ENCODE peak calls at places on chromosomes 11 and 22, in four cellular contexts. B, D, H and J are unnamed samples.

GRCh38 chr11:105969756-105970155 is 52.3 kb downstream of the MSANTD4 start:
- DNase-seq in B (no peak), D (no peak), H (no peak), J (no peak)

GRCh38 chr11:108319541-108320145 is 96.8 kb downstream of the ATM start:
- DNase-seq in H (no peak), B (no peak), D (no peak), J (no peak)

GRCh38 chr11:101003468-101003867 is 126.1 kb downstream of the PGR start:
- DNase-seq in B (no peak), H (peak; percentile 38), D (peak; percentile 18), J (no peak)

GRCh38 chr11:129021295-129021694 is 78.6 kb upstream of the TP53AIP1 start:
- DNase-seq in B (no peak), H (no peak), D (no peak), J (no peak)

GRCh38 chr11:7436146-7436545 is 49.2 kb upstream of the OLFML1 start:
- DNase-seq in D (no peak), B (no peak), H (no peak), J (no peak)

GRCh38 chr11:98600103-98600502 is 420.6 kb upstream of the CNTN5 start:
- DNase-seq in B (no peak), H (no peak), D (no peak), J (no peak)

GRCh38 chr22:41308054-41308453 is 6.7 kb downstream of the ZC3H7B start:
- DNase-seq in H (peak; percentile 45), D (no peak), B (no peak), J (no peak)

GRCh38 chr11:76236092-76237026 is 30.1 kb upstream of the WNT11 start:
- DNase-seq in H (peak; percentile 86), D (peak; percentile 16), B (peak; percentile 63), J (peak; percentile 50)

GRCh38 chr11:10807629-10808552 is 835 bp downstream of the EIF4G2 start:
- DNase-seq in H (peak; percentile 49), B (peak; percentile 61), D (no peak), J (peak; percentile 31)

GRCh38 chr11:133581091-133581490 is 48.8 kb upstream of the OPCML start:
- DNase-seq in H (no peak), B (no peak), D (no peak), J (no peak)

GRCh38 chr11:134454146-134454690 is 42.2 kb upstream of the B3GAT1 start:
- DNase-seq in H (no peak), D (no peak), B (no peak), J (no peak)

GRCh38 chr11:19646308-19646707 is 66.3 kb upstream of the NAV2 start:
- DNase-seq in H (no peak), D (no peak), B (no peak), J (peak; percentile 44)

GRCh38 chr22:42964994-42965699 is 49.8 kb downstream of the PACSIN2 start:
- DNase-seq in H (no peak), B (no peak), D (peak; percentile 86), J (no peak)

GRCh38 chr11:118106789-118107335 is 20.1 kb upstream of the SMIM35 start:
- DNase-seq in H (no peak), B (no peak), D (no peak), J (no peak)

GRCh38 chr22:46051646-46052045 is 74.7 kb upstream of the WNT7B start:
- DNase-seq in B (peak; percentile 3), D (no peak), H (no peak), J (no peak)

GRCh38 chr11:1943576-1943975 is 3.6 kb upstream of the MRPL23 start:
- DNase-seq in D (no peak), H (peak; percentile 54), B (peak; percentile 5), J (no peak)

GRCh38 chr11:112963368-112963955 is 2.2 kb downstream of the NCAM1 start:
- DNase-seq in D (no peak), B (no peak), H (peak; percentile 15), J (no peak)

GRCh38 chr11:36097219-36097650 is 153.4 kb downstream of the LDLRAD3 start:
- DNase-seq in B (no peak), H (no peak), D (no peak), J (no peak)

GRCh38 chr11:20162824-20163777 is 2.8 kb upstream of the DBX1 start:
- DNase-seq in B (no peak), D (no peak), H (peak; percentile 77), J (no peak)

GRCh38 chr22:33737662-33738061 is 182.6 kb downstream of the LARGE1 start:
- DNase-seq in B (no peak), H (no peak), D (no peak), J (no peak)

GRCh38 chr11:121249039-121249663 is 43.4 kb upstream of the SC5D start:
- DNase-seq in B (no peak), H (peak; percentile 77), D (peak; percentile 24), J (no peak)

GRCh38 chr11:120272303-120272702 is 32.4 kb downstream of the POU2F3 start:
- DNase-seq in D (no peak), H (no peak), B (no peak), J (no peak)

GRCh38 chr11:46006418-46007070 is 84.1 kb downstream of the LARGE2 start:
- DNase-seq in H (peak; percentile 93), B (no peak), D (peak; percentile 63), J (peak; percentile 55)

GRCh38 chr22:17369553-17370035 is 334 bp downstream of the CECR2 start:
- DNase-seq in D (no peak), H (peak; percentile 71), B (peak; percentile 14), J (no peak)

GRCh38 chr11:132187391-132187790 is 817.0 kb downstream of the NTM start:
- DNase-seq in D (no peak), B (no peak), H (no peak), J (no peak)

GRCh38 chr11:21289686-21290085 is 620.3 kb downstream of the NELL1 start:
- DNase-seq in H (peak; percentile 34), B (no peak), D (no peak), J (no peak)

GRCh38 chr11:100815787-100816330 is 128.8 kb downstream of the ARHGAP42 start:
- DNase-seq in B (no peak), D (no peak), H (no peak), J (no peak)

GRCh38 chr11:13278620-13279486 is 1.3 kb downstream of the BMAL1 start:
- DNase-seq in D (no peak), B (peak; percentile 26), H (peak; percentile 60), J (no peak)

GRCh38 chr22:46574993-46575914 is 37.8 kb upstream of the CELSR1 start:
- DNase-seq in D (peak; percentile 46), H (peak; percentile 41), B (peak; percentile 71), J (no peak)

GRCh38 chr11:85530596-85530995 is 96.5 kb downstream of the DLG2 start:
- DNase-seq in H (no peak), B (no peak), D (no peak), J (no peak)

GRCh38 chr11:75285776-75286360 is 45.3 kb downstream of the TPBGL start:
- DNase-seq in H (no peak), D (no peak), B (no peak), J (no peak)

GRCh38 chr11:59954219-59954847 is 9.5 kb upstream of the OOSP4A start:
- DNase-seq in D (no peak), H (no peak), B (no peak), J (no peak)

GRCh38 chr11:44307340-44308099 is 2.4 kb downstream of the ALX4 start:
- DNase-seq in H (no peak), D (no peak), B (no peak), J (no peak)

GRCh38 chr11:27242591-27242990 is 120.4 kb downstream of the CCDC34 start:
- DNase-seq in D (no peak), H (no peak), B (no peak), J (no peak)

GRCh38 chr11:976431-977160 is 50.9 kb downstream of the AP2A2 start:
- DNase-seq in B (no peak), H (no peak), D (no peak), J (no peak)

GRCh38 chr11:45100338-45100737 is 46.1 kb upstream of the PRDM11 start:
- DNase-seq in D (no peak), H (peak; percentile 83), B (no peak), J (no peak)

GRCh38 chr11:62552931-62553838 is 6.6 kb upstream of the AHNAK start:
- DNase-seq in H (peak; percentile 88), D (peak; percentile 91), B (peak; percentile 90), J (peak; percentile 91)

GRCh38 chr11:21142007-21142406 is 472.6 kb downstream of the NELL1 start:
- DNase-seq in B (no peak), D (no peak), H (peak; percentile 77), J (no peak)

DNA sequence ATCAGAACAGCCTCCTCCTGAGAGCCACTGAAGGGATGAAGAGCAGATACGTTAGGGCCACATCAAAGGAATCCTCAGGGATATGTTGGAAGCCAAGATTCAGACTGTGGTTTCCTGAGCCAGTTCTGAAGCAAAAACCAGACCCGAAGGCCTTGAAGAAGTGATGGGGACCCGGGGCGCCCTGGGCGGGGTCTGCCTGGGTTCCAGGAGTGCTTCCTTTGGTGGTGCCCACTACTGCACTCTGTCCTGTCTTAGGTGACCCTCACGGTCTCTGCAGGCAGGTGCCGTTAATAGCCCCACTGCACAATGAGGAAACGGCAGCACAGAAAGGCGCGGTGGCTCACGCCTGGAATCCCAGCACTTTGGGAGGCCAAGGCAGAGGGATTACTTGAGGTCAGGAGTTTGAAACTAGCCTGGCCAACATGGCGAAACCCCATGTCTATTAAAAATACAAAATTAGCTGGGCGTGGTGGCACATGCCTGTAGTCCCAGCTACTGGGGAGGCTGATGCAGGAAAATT is 12.9 kb upstream of the SH3BP1 start:
- DNase-seq in B (peak; percentile 45), D (no peak), H (no peak), J (no peak)
- H3K4me1 ChIP-seq in B (peaks cover 33% of the 10 kb centered on the region), D (no peaks in the 10 kb centered on the region), H (no peaks in the 10 kb centered on the region), J (peaks cover 7% of the 10 kb centered on the region)

GRCh38 chr22:48396091-48396784 is 1431.4 kb downstream of the BRD1 start:
- DNase-seq in B (no peak), D (no peak), H (no peak), J (no peak)

GRCh38 chr22:48398181-48398905 is 1429.3 kb downstream of the BRD1 start:
- DNase-seq in B (no peak), H (no peak), D (no peak), J (no peak)

GRCh38 chr22:48394787-48395620 is 1432.7 kb downstream of the BRD1 start:
- DNase-seq in D (no peak), B (no peak), H (no peak), J (no peak)

GRCh38 chr22:48397531-48398180 is 1430.0 kb downstream of the BRD1 start:
- DNase-seq in H (no peak), D (no peak), B (no peak), J (no peak)

GRCh38 chr22:48396785-48397530 is 1430.7 kb downstream of the BRD1 start:
- DNase-seq in H (peak; percentile 6), D (no peak), B (no peak), J (no peak)
- TF ChIP-seq POLR2AphosphoS5 in H (no peak), D (no peak), B (no peak), J (no peak)

GRCh38 chr11:110242188-110242587 is 54.2 kb downstream of the RDX start:
- DNase-seq in B (no peak), D (no peak), H (no peak), J (no peak)
- H3K4me1 ChIP-seq in B (no peaks in the 10 kb centered on the region), D (no peaks in the 10 kb centered on the region), H (no peaks in the 10 kb centered on the region), J (no peaks in the 10 kb centered on the region)

DNA sequence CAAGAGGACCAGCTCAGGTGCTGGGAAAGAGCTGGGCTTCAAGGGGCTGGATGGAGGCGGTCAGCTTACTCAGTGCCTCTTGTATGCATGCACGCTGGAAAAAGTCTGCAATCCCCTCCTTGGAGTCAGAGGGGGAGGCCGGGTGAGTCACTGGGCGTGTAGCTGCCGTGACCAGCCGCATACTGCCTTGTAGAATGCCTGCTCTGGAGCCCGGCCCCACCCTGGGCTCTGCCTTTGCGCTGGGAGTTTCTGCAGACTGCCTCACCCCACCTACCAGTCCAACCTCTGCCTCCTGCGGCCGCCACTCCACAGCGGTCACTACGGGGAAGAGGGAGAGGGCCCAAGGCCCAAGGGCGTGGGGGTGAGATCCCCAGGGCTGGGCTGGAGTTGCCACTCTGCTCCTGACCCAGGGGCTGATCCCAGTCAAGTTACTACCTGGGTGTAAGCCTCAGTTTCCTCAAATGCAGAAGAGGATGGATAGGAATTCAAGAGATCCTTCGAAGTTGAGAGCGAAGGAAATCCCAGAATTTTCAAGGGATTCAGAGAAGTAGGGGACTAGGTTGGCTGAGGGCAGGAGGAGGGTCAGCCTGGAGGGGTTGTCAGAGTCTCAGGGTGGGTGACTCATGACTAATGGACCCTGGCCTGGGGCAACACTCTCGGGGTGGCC is 4.1 kb downstream of the MRGPRF start:
- DNase-seq in H (no peak), D (peak; percentile 83), B (peak; percentile 82), J (no peak)
- TF ChIP-seq POLR2AphosphoS5 in H (no peak), D (peak; percentile 71), B (peak; percentile 75), J (peak; percentile 29)